ENCODE peak calls at places on chromosomes 6 and 20, in four cellular contexts. Y is GM12878, D is K562, U is HL-60. E is an unnamed sample.

GRCh38 chr6:158536891-158537798 is 22.7 kb upstream of the TMEM181 start:
- DNase-seq in Y (no peak), D (peak), U (no peak), E (no peak)

GRCh38 chr6:70221025-70221714 is 81.7 kb downstream of the COL9A1 start:
- DNase-seq in Y (no peak), D (peak), U (no peak), E (peak)

GRCh38 chr6:83461438-83461837 is 30.6 kb upstream of the ME1 start:
- DNase-seq in Y (no peak), D (no peak), U (no peak), E (no peak)

GRCh38 chr6:26312096-26312463 is 52.9 kb upstream of the BTN3A2 start:
- DNase-seq in Y (no peak), D (no peak), U (no peak), E (no peak)

GRCh38 chr6:41430875-41431274 is 95.5 kb downstream of the NCR2 start:
- DNase-seq in Y (no peak), D (no peak), U (no peak), E (no peak)

GRCh38 chr20:62624719-62625455 is 17.4 kb upstream of the SLCO4A1 start:
- DNase-seq in Y (no peak), D (no peak), U (no peak), E (no peak)

GRCh38 chr6:81911446-81911845 is 159.0 kb upstream of the TENT5A start:
- DNase-seq in Y (no peak), D (no peak), U (no peak), E (no peak)

GRCh38 chr20:63686094-63686491 is 10.4 kb upstream of the TNFRSF6B start:
- DNase-seq in Y (no peak), D (no peak), U (no peak), E (no peak)

GRCh38 chr6:46098678-46099077 is 31.1 kb upstream of the ENPP4 start:
- DNase-seq in Y (no peak), D (no peak), U (no peak), E (no peak)

GRCh38 chr6:156543431-156543830 is 233.7 kb upstream of the ARID1B start:
- DNase-seq in Y (no peak), D (no peak), U (no peak), E (no peak)

GRCh38 chr20:16349518-16350295 is 223.5 kb downstream of the KIF16B start:
- DNase-seq in Y (no peak), D (no peak), U (no peak), E (no peak)

GRCh38 chr6:75098709-75099108 is 107.1 kb downstream of the COL12A1 start:
- DNase-seq in Y (no peak), D (no peak), U (no peak), E (no peak)

GRCh38 chr6:30687659-30688431 is 1.4 kb upstream of the PPP1R18 start:
- DNase-seq in Y (no peak), D (peak), U (no peak), E (no peak)

GRCh38 chr6:1686117-1687098 is 76.7 kb downstream of the FOXC1 start:
- DNase-seq in Y (no peak), D (no peak), U (no peak), E (no peak)

GRCh38 chr20:17281478-17281877 is 54.6 kb downstream of the PCSK2 start:
- DNase-seq in Y (no peak), D (peak), U (no peak), E (no peak)

GRCh38 chr6:42845327-42845694 is 34.1 kb upstream of the RPL7L1 start:
- DNase-seq in Y (no peak), D (no peak), U (no peak), E (no peak)

GRCh38 chr20:10532351-10532750 is 97.2 kb downstream of the SLX4IP start:
- DNase-seq in Y (no peak), D (no peak), U (peak), E (no peak)

GRCh38 chr6:169838291-169839028 is 87.0 kb downstream of the ERMARD start:
- DNase-seq in Y (no peak), D (no peak), U (no peak), E (no peak)

GRCh38 chr6:105824732-105825131 is 261.4 kb upstream of the PRDM1 start:
- DNase-seq in Y (no peak), D (no peak), U (no peak), E (no peak)

GRCh38 chr6:149860834-149861602 is 3.1 kb downstream of the LRP11 start:
- DNase-seq in Y (no peak), D (no peak), U (no peak), E (no peak)

GRCh38 chr20:35618372-35619131 is 2.9 kb downstream of the SPAG4 start:
- DNase-seq in Y (no peak), D (no peak), U (no peak), E (no peak)

GRCh38 chr6:28802417-28803336 is 121.1 kb downstream of the TRIM27 start:
- DNase-seq in Y (no peak), D (peak), U (no peak), E (no peak)

GRCh38 chr6:21026576-21027273 is 492.5 kb downstream of the CDKAL1 start:
- DNase-seq in Y (no peak), D (no peak), U (no peak), E (no peak)

GRCh38 chr6:161033667-161034066 is 42.1 kb downstream of the MAP3K4 start:
- DNase-seq in Y (no peak), D (no peak), U (no peak), E (no peak)

GRCh38 chr6:129536271-129536670 is 173.7 kb downstream of the ARHGAP18 start:
- DNase-seq in Y (no peak), D (no peak), U (no peak), E (no peak)
- TF ChIP-seq SPI1 in Y (no peak), D (no peak), U (no peak), E (no peak)

GRCh38 chr20:44967207-44967807 is 995 bp downstream of the STK4 start:
- DNase-seq in Y (no peak), D (no peak), U (peak), E (no peak)
- TF ChIP-seq POLR2AphosphoS5 in Y (no peak), D (no peak), U (peak), E (no peak)

GRCh38 chr20:37946946-37947345 is 44.0 kb downstream of the VSTM2L start:
- DNase-seq in Y (no peak), D (no peak), U (no peak), E (no peak)

GRCh38 chr20:37943033-37943432 is 40.1 kb downstream of the VSTM2L start:
- DNase-seq in Y (no peak), D (no peak), U (no peak), E (no peak)

GRCh38 chr20:37945034-37945660 is 42.2 kb downstream of the VSTM2L start:
- DNase-seq in Y (no peak), D (no peak), U (no peak), E (no peak)

GRCh38 chr20:37943501-37944455 is 40.9 kb downstream of the VSTM2L start:
- DNase-seq in Y (no peak), D (peak), U (no peak), E (no peak)

GRCh38 chr20:37944456-37944981 is 41.6 kb downstream of the VSTM2L start:
- DNase-seq in Y (no peak), D (no peak), U (no peak), E (no peak)
- TF ChIP-seq SPI1 in Y (no peak), D (no peak), U (no peak), E (no peak)

GRCh38 chr20:4135385-4136077 is 120.2 kb upstream of the RNF24 start:
- DNase-seq in Y (no peak), D (peak), U (peak), E (no peak)
- TF ChIP-seq POLR2AphosphoS5 in Y (no peak), D (no peak), U (no peak), E (no peak)